ENCODE peak calls at places on chromosomes 3 and 15, in ten cellular contexts. One of them, this sample, is unnamed. For H3K27me3 and H3K4me1, the result is how much of the 10 kb centered on the place peaks cover.

GRCh38 chr3:163490119-163490518 is 1588.2 kb downstream of the SI start:
- DNase-seq in upper lobe of right lung: no peak
- DNase-seq in tibial nerve: no peak
- DNase-seq in thoracic aorta: no peak
- DNase-seq in cardiac muscle cell: peak
- DNase-seq in SK-N-SH: no peak
- DNase-seq in H9: peak
- DNase-seq in IMR-90: no peak
- DNase-seq in Peyer's patch: peak
- DNase-seq in left lung: peak
- DNase-seq in this sample: peak

GRCh38 chr3:124057453-124057852 is 65.5 kb upstream of the ROPN1 start:
- DNase-seq in upper lobe of right lung: no peak
- DNase-seq in tibial nerve: no peak
- DNase-seq in thoracic aorta: no peak
- DNase-seq in cardiac muscle cell: no peak
- DNase-seq in SK-N-SH: no peak
- DNase-seq in H9: no peak
- DNase-seq in IMR-90: no peak
- DNase-seq in Peyer's patch: no peak
- DNase-seq in left lung: no peak
- DNase-seq in this sample: peak

GRCh38 chr3:58581328-58582091 is 4.3 kb upstream of the FAM107A start:
- DNase-seq in upper lobe of right lung: no peak
- DNase-seq in tibial nerve: no peak
- DNase-seq in thoracic aorta: no peak
- DNase-seq in cardiac muscle cell: peak
- DNase-seq in SK-N-SH: no peak
- DNase-seq in H9: no peak
- DNase-seq in IMR-90: no peak
- DNase-seq in Peyer's patch: no peak
- DNase-seq in left lung: no peak
- DNase-seq in this sample: no peak

GRCh38 chr3:47542614-47543173 is 29.2 kb upstream of the ELP6 start:
- DNase-seq in upper lobe of right lung: peak
- DNase-seq in tibial nerve: no peak
- DNase-seq in thoracic aorta: peak
- DNase-seq in cardiac muscle cell: peak
- DNase-seq in SK-N-SH: no peak
- DNase-seq in H9: no peak
- DNase-seq in IMR-90: peak
- DNase-seq in Peyer's patch: no peak
- DNase-seq in left lung: no peak
- DNase-seq in this sample: peak

GRCh38 chr3:14128724-14129123 is 3.9 kb downstream of the TMEM43 start:
- DNase-seq in upper lobe of right lung: no peak
- DNase-seq in tibial nerve: no peak
- DNase-seq in thoracic aorta: no peak
- DNase-seq in cardiac muscle cell: no peak
- DNase-seq in SK-N-SH: no peak
- DNase-seq in H9: no peak
- DNase-seq in IMR-90: no peak
- DNase-seq in Peyer's patch: no peak
- DNase-seq in left lung: no peak
- DNase-seq in this sample: no peak

GRCh38 chr3:179149239-179149887 is 1.2 kb downstream of the PIK3CA start:
- DNase-seq in upper lobe of right lung: no peak
- DNase-seq in tibial nerve: peak
- DNase-seq in thoracic aorta: no peak
- DNase-seq in cardiac muscle cell: peak
- DNase-seq in SK-N-SH: no peak
- DNase-seq in H9: no peak
- DNase-seq in IMR-90: peak
- DNase-seq in Peyer's patch: no peak
- DNase-seq in left lung: no peak
- DNase-seq in this sample: no peak

GRCh38 chr15:74320358-74321247 is 46.8 kb downstream of the CYP11A1 start:
- DNase-seq in upper lobe of right lung: no peak
- DNase-seq in tibial nerve: peak
- DNase-seq in thoracic aorta: no peak
- DNase-seq in cardiac muscle cell: peak
- DNase-seq in SK-N-SH: peak
- DNase-seq in H9: peak
- DNase-seq in IMR-90: peak
- DNase-seq in Peyer's patch: no peak
- DNase-seq in left lung: no peak
- DNase-seq in this sample: peak

GRCh38 chr3:71397046-71397445 is 186.5 kb downstream of the FOXP1 start:
- DNase-seq in upper lobe of right lung: no peak
- DNase-seq in tibial nerve: peak
- DNase-seq in thoracic aorta: no peak
- DNase-seq in cardiac muscle cell: peak
- DNase-seq in SK-N-SH: peak
- DNase-seq in H9: no peak
- DNase-seq in IMR-90: peak
- DNase-seq in Peyer's patch: no peak
- DNase-seq in left lung: no peak
- DNase-seq in this sample: peak

GRCh38 chr3:171162986-171163723 is 136.6 kb upstream of the SLC2A2 start:
- DNase-seq in upper lobe of right lung: no peak
- DNase-seq in tibial nerve: no peak
- DNase-seq in thoracic aorta: no peak
- DNase-seq in cardiac muscle cell: peak
- DNase-seq in SK-N-SH: no peak
- DNase-seq in H9: no peak
- DNase-seq in IMR-90: no peak
- DNase-seq in Peyer's patch: no peak
- DNase-seq in left lung: no peak
- DNase-seq in this sample: no peak

GRCh38 chr3:8501388-8502131 is at the start of gene LMCD1:
- DNase-seq in upper lobe of right lung: peak
- DNase-seq in tibial nerve: peak
- DNase-seq in thoracic aorta: peak
- DNase-seq in cardiac muscle cell: peak
- DNase-seq in SK-N-SH: peak
- DNase-seq in H9: peak
- DNase-seq in IMR-90: peak
- DNase-seq in Peyer's patch: peak
- DNase-seq in left lung: peak
- DNase-seq in this sample: peak

GRCh38 chr3:124860599-124860998 is 26.6 kb downstream of the ITGB5 start:
- DNase-seq in upper lobe of right lung: no peak
- DNase-seq in tibial nerve: peak
- DNase-seq in thoracic aorta: peak
- DNase-seq in cardiac muscle cell: peak
- DNase-seq in SK-N-SH: no peak
- DNase-seq in H9: no peak
- DNase-seq in IMR-90: peak
- DNase-seq in Peyer's patch: no peak
- DNase-seq in left lung: no peak
- DNase-seq in this sample: peak

GRCh38 chr3:57227930-57228733 is 603 bp downstream of the APPL1 start:
- DNase-seq in upper lobe of right lung: peak
- DNase-seq in tibial nerve: peak
- DNase-seq in thoracic aorta: no peak
- DNase-seq in cardiac muscle cell: peak
- DNase-seq in SK-N-SH: peak
- DNase-seq in H9: peak
- DNase-seq in IMR-90: peak
- DNase-seq in Peyer's patch: peak
- DNase-seq in left lung: peak
- DNase-seq in this sample: peak

GRCh38 chr15:93241696-93242585 is 152.9 kb upstream of the RGMA start:
- DNase-seq in upper lobe of right lung: no peak
- DNase-seq in tibial nerve: no peak
- DNase-seq in thoracic aorta: no peak
- DNase-seq in cardiac muscle cell: no peak
- DNase-seq in SK-N-SH: no peak
- DNase-seq in H9: peak
- DNase-seq in IMR-90: no peak
- DNase-seq in Peyer's patch: no peak
- DNase-seq in left lung: no peak
- DNase-seq in this sample: no peak

GRCh38 chr3:39192490-39193092 is at the start of gene XIRP1:
- DNase-seq in upper lobe of right lung: no peak
- DNase-seq in tibial nerve: no peak
- DNase-seq in thoracic aorta: no peak
- DNase-seq in cardiac muscle cell: no peak
- DNase-seq in SK-N-SH: no peak
- DNase-seq in H9: no peak
- DNase-seq in IMR-90: peak
- DNase-seq in Peyer's patch: no peak
- DNase-seq in left lung: no peak
- DNase-seq in this sample: no peak

GRCh38 chr3:47705391-47705790 is 76.3 kb downstream of the SMARCC1 start:
- DNase-seq in upper lobe of right lung: no peak
- DNase-seq in tibial nerve: no peak
- DNase-seq in thoracic aorta: no peak
- DNase-seq in cardiac muscle cell: no peak
- DNase-seq in SK-N-SH: no peak
- DNase-seq in H9: no peak
- DNase-seq in IMR-90: no peak
- DNase-seq in Peyer's patch: no peak
- DNase-seq in left lung: no peak
- DNase-seq in this sample: no peak

GRCh38 chr3:83843716-83844115 is 1115.1 kb upstream of the CADM2 start:
- DNase-seq in upper lobe of right lung: no peak
- DNase-seq in tibial nerve: no peak
- DNase-seq in thoracic aorta: no peak
- DNase-seq in cardiac muscle cell: no peak
- DNase-seq in SK-N-SH: no peak
- DNase-seq in H9: no peak
- DNase-seq in IMR-90: no peak
- DNase-seq in Peyer's patch: no peak
- DNase-seq in left lung: no peak
- DNase-seq in this sample: no peak

GRCh38 chr15:89912145-89912673 is 543 bp downstream of the ARPIN start:
- DNase-seq in upper lobe of right lung: peak
- DNase-seq in tibial nerve: no peak
- DNase-seq in thoracic aorta: no peak
- DNase-seq in cardiac muscle cell: peak
- DNase-seq in SK-N-SH: peak
- DNase-seq in H9: peak
- DNase-seq in IMR-90: no peak
- DNase-seq in Peyer's patch: peak
- DNase-seq in left lung: peak
- DNase-seq in this sample: peak

DNA sequence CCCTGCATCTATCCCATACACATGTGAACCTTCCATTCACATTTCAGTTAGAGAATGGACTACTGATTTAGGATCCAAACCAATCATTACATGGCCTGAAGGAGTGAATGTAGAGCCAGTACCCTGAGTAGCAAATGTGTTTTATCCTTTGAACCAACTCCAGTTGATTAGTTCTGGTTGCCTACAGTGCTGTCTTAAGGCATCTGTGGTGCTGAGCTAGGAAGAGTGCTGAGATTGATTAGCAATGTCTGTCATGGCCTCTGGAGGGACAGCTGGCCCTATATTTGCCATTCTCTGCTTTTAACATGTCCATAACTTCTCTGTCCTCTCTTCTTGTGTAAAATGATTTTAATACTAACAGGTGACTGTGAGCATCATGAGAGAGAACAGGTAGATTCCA is 11.1 kb downstream of the LRTM1 start:
- DNase-seq in upper lobe of right lung: no peak
- DNase-seq in tibial nerve: no peak
- DNase-seq in thoracic aorta: no peak
- DNase-seq in cardiac muscle cell: no peak
- DNase-seq in SK-N-SH: no peak
- DNase-seq in H9: no peak
- DNase-seq in IMR-90: no peak
- DNase-seq in Peyer's patch: no peak
- DNase-seq in left lung: no peak
- DNase-seq in this sample: no peak
- TF ChIP-seq CTCF in upper lobe of right lung: no peak
- TF ChIP-seq CTCF in tibial nerve: no peak
- TF ChIP-seq CTCF in thoracic aorta: no peak
- TF ChIP-seq CTCF in cardiac muscle cell: no peak
- TF ChIP-seq CTCF in SK-N-SH: no peak
- TF ChIP-seq CTCF in H9: no peak
- TF ChIP-seq CTCF in IMR-90: no peak
- TF ChIP-seq CTCF in Peyer's patch: no peak
- TF ChIP-seq CTCF in left lung: no peak
- TF ChIP-seq CTCF in this sample: no peak

GRCh38 chr3:85586018-85586417 is 627.2 kb downstream of the CADM2 start:
- DNase-seq in upper lobe of right lung: no peak
- DNase-seq in tibial nerve: no peak
- DNase-seq in thoracic aorta: no peak
- DNase-seq in cardiac muscle cell: no peak
- DNase-seq in SK-N-SH: no peak
- DNase-seq in H9: no peak
- DNase-seq in IMR-90: no peak
- DNase-seq in Peyer's patch: no peak
- DNase-seq in left lung: no peak
- DNase-seq in this sample: no peak
- H3K27me3 ChIP-seq in upper lobe of right lung: under half
- H3K27me3 ChIP-seq in tibial nerve: under half
- H3K27me3 ChIP-seq in thoracic aorta: under half
- H3K27me3 ChIP-seq in cardiac muscle cell: under half
- H3K27me3 ChIP-seq in SK-N-SH: under half
- H3K27me3 ChIP-seq in H9: under half
- H3K27me3 ChIP-seq in IMR-90: under half
- H3K27me3 ChIP-seq in Peyer's patch: under half
- H3K27me3 ChIP-seq in left lung: under half
- H3K27me3 ChIP-seq in this sample: under half

DNA sequence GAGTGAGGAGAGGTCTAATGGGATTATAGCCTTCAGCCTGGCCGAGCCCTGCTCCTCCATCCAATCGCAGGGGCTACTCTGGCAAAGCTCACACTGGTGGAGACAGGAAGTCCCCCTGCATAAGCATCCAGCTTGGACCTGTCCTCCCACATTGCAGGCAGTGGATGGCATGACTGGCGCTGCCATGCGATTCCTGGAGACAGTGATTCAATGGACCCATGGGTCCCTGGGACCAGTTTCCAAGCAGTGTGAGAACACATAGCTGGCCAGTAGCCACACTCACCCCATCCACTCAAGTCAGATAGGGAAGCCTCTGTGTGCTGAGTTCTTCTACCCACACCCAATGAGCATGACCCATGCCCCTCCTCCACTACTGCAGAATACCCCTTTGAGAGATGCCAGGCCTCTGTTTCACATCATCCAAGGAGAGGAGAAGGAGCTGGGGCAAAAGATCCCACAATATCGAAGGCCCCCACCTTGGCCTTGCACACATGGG is 18.1 kb upstream of the POC1A start:
- DNase-seq in upper lobe of right lung: no peak
- DNase-seq in tibial nerve: no peak
- DNase-seq in thoracic aorta: no peak
- DNase-seq in cardiac muscle cell: no peak
- DNase-seq in SK-N-SH: no peak
- DNase-seq in H9: no peak
- DNase-seq in IMR-90: no peak
- DNase-seq in Peyer's patch: no peak
- DNase-seq in left lung: no peak
- DNase-seq in this sample: no peak
- H3K4me1 ChIP-seq in upper lobe of right lung: under half
- H3K4me1 ChIP-seq in tibial nerve: under half
- H3K4me1 ChIP-seq in thoracic aorta: under half
- H3K4me1 ChIP-seq in cardiac muscle cell: under half
- H3K4me1 ChIP-seq in SK-N-SH: under half
- H3K4me1 ChIP-seq in H9: under half
- H3K4me1 ChIP-seq in IMR-90: under half
- H3K4me1 ChIP-seq in Peyer's patch: under half
- H3K4me1 ChIP-seq in left lung: under half
- H3K4me1 ChIP-seq in this sample: under half

GRCh38 chr3:141388823-141389617 is 20.7 kb downstream of the ZBTB38 start:
- DNase-seq in upper lobe of right lung: no peak
- DNase-seq in tibial nerve: no peak
- DNase-seq in thoracic aorta: no peak
- DNase-seq in cardiac muscle cell: peak
- DNase-seq in SK-N-SH: no peak
- DNase-seq in H9: no peak
- DNase-seq in IMR-90: no peak
- DNase-seq in Peyer's patch: no peak
- DNase-seq in left lung: no peak
- DNase-seq in this sample: no peak
- TF ChIP-seq CTCF in upper lobe of right lung: no peak
- TF ChIP-seq CTCF in tibial nerve: no peak
- TF ChIP-seq CTCF in thoracic aorta: no peak
- TF ChIP-seq CTCF in cardiac muscle cell: no peak
- TF ChIP-seq CTCF in SK-N-SH: no peak
- TF ChIP-seq CTCF in H9: no peak
- TF ChIP-seq CTCF in IMR-90: no peak
- TF ChIP-seq CTCF in Peyer's patch: no peak
- TF ChIP-seq CTCF in left lung: no peak
- TF ChIP-seq CTCF in this sample: no peak

This sample was measured in BE2C.